ENCODE peak calls at places on chromosomes 6 and 20, in ten cellular contexts. Q, T, Z, D, C, G, L, S, J and N are unnamed samples.
A peak's percentile ranks its signal among the peaks of the same experiment; 100 is the strongest.

GRCh38 chr6:41053056-41053455 is at the start of gene APOBEC2:
- DNase-seq in G (no peak), L (peak; percentile 14), T (no peak), Z (no peak), D (no peak), S (no peak), C (no peak), Q (no peak), J (no peak), N (no peak)

GRCh38 chr6:118354641-118355040 is 193.5 kb upstream of the PLN start:
- DNase-seq in S (no peak), J (no peak), C (no peak), T (no peak), Z (no peak), D (no peak), Q (no peak), L (no peak), G (no peak), N (no peak)

GRCh38 chr20:20412750-20413149 is 44.8 kb downstream of the INSM1 start:
- DNase-seq in G (no peak), D (no peak), S (no peak), C (no peak), T (no peak), L (peak; percentile 99), Q (no peak), J (no peak), Z (no peak), N (no peak)

GRCh38 chr6:169709293-169709692 is 7.4 kb downstream of the C6orf120 start:
- DNase-seq in C (no peak), D (no peak), G (no peak), T (no peak), Q (no peak), J (no peak), Z (no peak), L (no peak), S (no peak), N (no peak)

GRCh38 chr20:63705232-63706026 is 2.3 kb downstream of the ARFRP1 start:
- DNase-seq in G (no peak), J (no peak), S (no peak), Q (peak; percentile 22), L (no peak), C (no peak), D (no peak), Z (no peak), T (no peak), N (no peak)

GRCh38 chr6:16635810-16636602 is 125.3 kb downstream of the ATXN1 start:
- DNase-seq in G (peak; percentile 99), L (no peak), S (no peak), C (no peak), J (no peak), T (peak; percentile 22), D (no peak), Q (peak; percentile 81), Z (no peak), N (peak; percentile 22)

GRCh38 chr6:140318408-140318807 is 944.0 kb upstream of the CITED2 start:
- DNase-seq in Q (no peak), D (no peak), C (no peak), L (no peak), G (no peak), S (no peak), J (no peak), Z (no peak), T (no peak), N (no peak)

GRCh38 chr6:136613477-136613876 is 63.3 kb upstream of the MAP7 start:
- DNase-seq in L (no peak), D (no peak), J (peak; percentile 37), G (peak; percentile 32), S (no peak), Q (no peak), T (no peak), Z (no peak), C (no peak), N (no peak)

GRCh38 chr20:53162251-53162835 is 190.2 kb downstream of the TSHZ2 start:
- DNase-seq in S (no peak), J (no peak), C (no peak), L (peak; percentile 7), G (peak; percentile 42), Q (no peak), T (no peak), Z (no peak), D (peak; percentile 17), N (peak; percentile 90)

GRCh38 chr6:143549221-143549620 is 37.7 kb upstream of the FUCA2 start:
- DNase-seq in S (no peak), L (peak; percentile 63), Z (no peak), Q (no peak), C (no peak), D (no peak), G (no peak), T (no peak), J (no peak), N (no peak)

GRCh38 chr20:45487231-45487635 is 17.7 kb downstream of the WFDC2 start:
- DNase-seq in S (no peak), J (no peak), L (peak; percentile 7), C (no peak), Q (no peak), Z (no peak), T (peak; percentile 65), D (peak; percentile 28), G (no peak), N (no peak)

GRCh38 chr6:154522576-154522975 is 12.1 kb upstream of the CNKSR3 start:
- DNase-seq in Z (no peak), S (no peak), C (no peak), L (no peak), J (no peak), T (no peak), D (no peak), G (no peak), Q (no peak), N (no peak)

GRCh38 chr6:168117942-168118341 is 38.9 kb upstream of the FRMD1 start:
- DNase-seq in Q (no peak), T (no peak), Z (no peak), G (no peak), J (no peak), L (no peak), D (no peak), C (no peak), S (no peak), N (no peak)

GRCh38 chr6:31888281-31889258 is 8.9 kb downstream of the EHMT2 start:
- DNase-seq in S (no peak), C (no peak), Q (no peak), L (peak; percentile 40), Z (peak; percentile 42), T (peak; percentile 80), J (no peak), D (peak; percentile 57), G (no peak), N (no peak)

GRCh38 chr6:166520905-166521834 is 65.3 kb downstream of the RAMACL start:
- DNase-seq in J (no peak), T (no peak), C (no peak), Z (no peak), S (no peak), G (peak; percentile 54), D (no peak), Q (no peak), L (no peak), N (no peak)

GRCh38 chr6:36840471-36841461 is 1.5 kb upstream of the CPNE5 start:
- DNase-seq in L (no peak), C (no peak), S (no peak), T (no peak), G (no peak), Z (peak; percentile 8), J (no peak), Q (no peak), D (no peak), N (no peak)

GRCh38 chr20:39269031-39269461 is 306.9 kb downstream of the DHX35 start:
- DNase-seq in Q (no peak), C (no peak), J (no peak), L (peak; percentile 4), Z (peak; percentile 10), G (peak; percentile 45), S (no peak), D (peak; percentile 82), T (peak; percentile 60), N (peak; percentile 43)

GRCh38 chr6:89630488-89630887 is 8.1 kb downstream of the LYRM2 start:
- DNase-seq in S (no peak), J (no peak), L (no peak), Z (no peak), D (no peak), Q (no peak), C (no peak), T (no peak), G (no peak), N (no peak)

GRCh38 chr6:26217714-26218075 is 130.5 kb downstream of the HFE start:
- DNase-seq in Z (no peak), T (no peak), Q (peak; percentile 42), J (no peak), G (peak; percentile 61), C (no peak), D (no peak), S (no peak), L (peak; percentile 62), N (no peak)

GRCh38 chr6:133156689-133157088 is 84.5 kb upstream of the EYA4 start:
- DNase-seq in Q (no peak), S (no peak), G (no peak), C (no peak), L (no peak), T (no peak), J (no peak), D (no peak), Z (no peak), N (no peak)

GRCh38 chr6:166820483-166820882 is 135.9 kb downstream of the RNASET2 start:
- DNase-seq in L (no peak), C (no peak), T (no peak), Z (no peak), J (no peak), S (no peak), D (no peak), Q (no peak), G (no peak), N (no peak)

GRCh38 chr20:4814696-4815252 is 93.1 kb downstream of the PRND start:
- DNase-seq in T (no peak), L (no peak), Z (no peak), J (no peak), C (peak; percentile 67), D (no peak), G (no peak), S (no peak), Q (no peak), N (peak; percentile 44)

GRCh38 chr6:98946877-98947410 is 802 bp downstream of the FBXL4 start:
- DNase-seq in Z (peak; percentile 5), Q (peak; percentile 43), J (no peak), C (peak; percentile 53), L (peak; percentile 90), S (no peak), D (no peak), G (peak; percentile 24), T (peak; percentile 41), N (no peak)

GRCh38 chr20:33015700-33016580 is 8.4 kb downstream of the BPIFB2 start:
- DNase-seq in G (no peak), Z (no peak), D (no peak), J (no peak), C (no peak), Q (no peak), S (no peak), T (no peak), L (no peak), N (no peak)